ENCODE peak calls at places on chromosomes 2 and 18, in seven cellular contexts. One of them, this sample, is unnamed.

GRCh38 chr2:14016289-14016955 is 616.1 kb upstream of the LRATD1 start:
- DNase-seq in tibial nerve: no peak
- DNase-seq in IMR-90: no peak
- DNase-seq in spleen: no peak
- DNase-seq in lower leg skin: no peak
- DNase-seq in adrenal gland: peak
- DNase-seq in body of pancreas: peak
- DNase-seq in this sample: peak

GRCh38 chr18:47149457-47150028 is 757 bp downstream of the HDHD2 start:
- DNase-seq in tibial nerve: no peak
- DNase-seq in IMR-90: peak
- DNase-seq in spleen: no peak
- DNase-seq in lower leg skin: no peak
- DNase-seq in adrenal gland: no peak
- DNase-seq in body of pancreas: no peak
- DNase-seq in this sample: no peak

GRCh38 chr18:45399146-45399545 is 216.1 kb upstream of the SLC14A2 start:
- DNase-seq in tibial nerve: no peak
- DNase-seq in IMR-90: no peak
- DNase-seq in spleen: no peak
- DNase-seq in lower leg skin: no peak
- DNase-seq in adrenal gland: no peak
- DNase-seq in body of pancreas: no peak
- DNase-seq in this sample: no peak

GRCh38 chr18:63322908-63323634 is 3.5 kb upstream of the BCL2 start:
- DNase-seq in tibial nerve: peak
- DNase-seq in IMR-90: peak
- DNase-seq in spleen: no peak
- DNase-seq in lower leg skin: no peak
- DNase-seq in adrenal gland: peak
- DNase-seq in body of pancreas: peak
- DNase-seq in this sample: peak

GRCh38 chr2:57878573-57878910 is 168.1 kb upstream of the VRK2 start:
- DNase-seq in tibial nerve: no peak
- DNase-seq in IMR-90: no peak
- DNase-seq in spleen: no peak
- DNase-seq in lower leg skin: no peak
- DNase-seq in adrenal gland: no peak
- DNase-seq in body of pancreas: no peak
- DNase-seq in this sample: no peak

GRCh38 chr2:127578411-127578810 is 42.9 kb downstream of the MYO7B start:
- DNase-seq in tibial nerve: no peak
- DNase-seq in IMR-90: no peak
- DNase-seq in spleen: no peak
- DNase-seq in lower leg skin: no peak
- DNase-seq in adrenal gland: no peak
- DNase-seq in body of pancreas: no peak
- DNase-seq in this sample: no peak

GRCh38 chr2:217434183-217434620 is 568.6 kb downstream of the TNS1 start:
- DNase-seq in tibial nerve: peak
- DNase-seq in IMR-90: peak
- DNase-seq in spleen: peak
- DNase-seq in lower leg skin: peak
- DNase-seq in adrenal gland: peak
- DNase-seq in body of pancreas: peak
- DNase-seq in this sample: peak

GRCh38 chr18:50627594-50628542 is 68.0 kb downstream of the MAPK4 start:
- DNase-seq in tibial nerve: no peak
- DNase-seq in IMR-90: no peak
- DNase-seq in spleen: no peak
- DNase-seq in lower leg skin: peak
- DNase-seq in adrenal gland: no peak
- DNase-seq in body of pancreas: no peak
- DNase-seq in this sample: no peak

GRCh38 chr2:158994920-158995676 is 26.7 kb downstream of the TANC1 start:
- DNase-seq in tibial nerve: no peak
- DNase-seq in IMR-90: no peak
- DNase-seq in spleen: no peak
- DNase-seq in lower leg skin: no peak
- DNase-seq in adrenal gland: no peak
- DNase-seq in body of pancreas: no peak
- DNase-seq in this sample: no peak

GRCh38 chr2:240482141-240482540 is 46.7 kb downstream of the GPC1 start:
- DNase-seq in tibial nerve: no peak
- DNase-seq in IMR-90: no peak
- DNase-seq in spleen: peak
- DNase-seq in lower leg skin: peak
- DNase-seq in adrenal gland: no peak
- DNase-seq in body of pancreas: peak
- DNase-seq in this sample: peak

GRCh38 chr18:56709463-56709862 is 58.3 kb downstream of the WDR7 start:
- DNase-seq in tibial nerve: no peak
- DNase-seq in IMR-90: peak
- DNase-seq in spleen: no peak
- DNase-seq in lower leg skin: no peak
- DNase-seq in adrenal gland: peak
- DNase-seq in body of pancreas: no peak
- DNase-seq in this sample: no peak

GRCh38 chr2:73984922-73985317 is 210 bp downstream of the TET3 start:
- DNase-seq in tibial nerve: no peak
- DNase-seq in IMR-90: no peak
- DNase-seq in spleen: no peak
- DNase-seq in lower leg skin: peak
- DNase-seq in adrenal gland: peak
- DNase-seq in body of pancreas: peak
- DNase-seq in this sample: peak

GRCh38 chr18:63817441-63818051 is 42.3 kb downstream of the SERPINB7 start:
- DNase-seq in tibial nerve: no peak
- DNase-seq in IMR-90: peak
- DNase-seq in spleen: no peak
- DNase-seq in lower leg skin: no peak
- DNase-seq in adrenal gland: no peak
- DNase-seq in body of pancreas: no peak
- DNase-seq in this sample: peak

GRCh38 chr2:23578964-23579671 is 194.1 kb downstream of the KLHL29 start:
- DNase-seq in tibial nerve: no peak
- DNase-seq in IMR-90: no peak
- DNase-seq in spleen: no peak
- DNase-seq in lower leg skin: no peak
- DNase-seq in adrenal gland: no peak
- DNase-seq in body of pancreas: no peak
- DNase-seq in this sample: no peak

DNA sequence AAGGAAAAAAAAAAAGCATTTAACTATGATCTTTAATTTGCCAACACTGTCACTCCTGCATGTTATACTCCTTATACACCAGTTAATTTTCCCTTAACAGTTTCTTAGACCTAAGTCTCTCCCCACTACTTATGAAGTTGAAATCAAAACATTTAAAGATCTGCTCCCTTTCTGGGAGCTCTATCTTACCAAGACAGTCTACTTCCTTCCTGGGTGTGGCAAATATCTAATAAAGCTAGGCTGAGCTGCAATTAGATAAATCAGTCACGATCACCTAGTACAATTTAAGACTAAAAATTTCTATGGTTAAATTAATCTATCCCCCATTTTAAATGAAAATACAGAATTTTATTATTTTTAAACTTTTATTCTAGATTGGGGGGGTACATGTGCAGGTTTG is 33.4 kb downstream of the PUM2 start:
- DNase-seq in tibial nerve: no peak
- DNase-seq in IMR-90: no peak
- DNase-seq in spleen: no peak
- DNase-seq in lower leg skin: no peak
- DNase-seq in adrenal gland: no peak
- DNase-seq in body of pancreas: no peak
- DNase-seq in this sample: no peak
- TF ChIP-seq CTCF in tibial nerve: no peak
- TF ChIP-seq CTCF in IMR-90: no peak
- TF ChIP-seq CTCF in spleen: no peak
- TF ChIP-seq CTCF in lower leg skin: no peak
- TF ChIP-seq CTCF in adrenal gland: no peak
- TF ChIP-seq CTCF in body of pancreas: no peak
- TF ChIP-seq CTCF in this sample: no peak

DNA sequence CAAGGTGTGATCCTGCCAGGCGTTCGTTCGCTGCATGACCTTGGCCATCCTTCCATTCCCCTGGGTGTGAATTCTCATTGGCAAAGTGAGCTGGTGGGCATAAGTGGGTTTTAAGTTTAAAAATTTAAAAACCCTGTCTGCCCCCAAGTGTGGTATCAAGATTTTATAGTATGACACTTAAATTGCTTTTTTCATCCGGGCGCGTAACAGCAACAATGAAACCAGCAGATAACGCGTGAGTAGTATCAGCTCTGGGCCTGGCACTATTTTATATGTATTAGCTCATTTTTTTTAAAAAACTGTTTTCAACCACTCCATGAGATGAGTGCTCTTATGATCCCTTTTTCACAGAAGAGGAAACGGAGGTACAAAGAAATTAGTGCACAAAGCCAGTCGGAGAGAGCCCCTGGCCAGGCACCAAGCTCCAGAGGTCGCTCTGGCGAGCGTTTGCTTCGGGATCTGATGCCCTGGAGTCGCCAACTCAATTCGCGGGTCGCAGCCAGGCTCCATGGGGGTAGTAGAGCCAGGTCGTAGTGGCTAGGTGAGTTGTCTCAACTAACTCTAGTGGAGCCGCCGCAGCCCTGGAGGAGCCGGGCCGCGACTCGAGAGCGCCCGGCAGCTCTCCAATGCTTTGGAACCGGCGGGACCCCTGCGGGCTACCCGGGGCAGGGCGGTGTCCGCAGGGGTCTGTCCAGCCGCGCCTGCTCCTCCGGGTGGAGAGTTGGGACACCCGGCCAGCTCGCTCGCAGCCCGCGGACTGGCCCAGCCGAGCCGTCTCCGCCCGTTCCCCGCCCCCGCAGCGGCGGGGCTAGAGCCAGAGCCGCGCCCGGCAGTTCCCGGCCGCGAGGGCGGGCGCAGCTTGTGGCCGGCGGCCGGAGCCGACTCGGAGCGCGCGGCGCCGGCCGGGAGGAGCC is at the start of gene IL1R1:
- DNase-seq in tibial nerve: peak
- DNase-seq in IMR-90: peak
- DNase-seq in spleen: peak
- DNase-seq in lower leg skin: peak
- DNase-seq in adrenal gland: peak
- DNase-seq in body of pancreas: peak
- DNase-seq in this sample: peak
- TF ChIP-seq POLR2A in tibial nerve: peak
- TF ChIP-seq POLR2A in IMR-90: peak
- TF ChIP-seq POLR2A in spleen: peak
- TF ChIP-seq POLR2A in lower leg skin: peak
- TF ChIP-seq POLR2A in adrenal gland: peak
- TF ChIP-seq POLR2A in body of pancreas: peak
- TF ChIP-seq POLR2A in this sample: peak

GRCh38 chr2:106864051-106864450 is 21.9 kb downstream of the ST6GAL2 start:
- DNase-seq in tibial nerve: no peak
- DNase-seq in IMR-90: no peak
- DNase-seq in spleen: no peak
- DNase-seq in lower leg skin: peak
- DNase-seq in adrenal gland: no peak
- DNase-seq in body of pancreas: no peak
- DNase-seq in this sample: no peak

GRCh38 chr2:106867231-106867943 is 18.6 kb downstream of the ST6GAL2 start:
- DNase-seq in tibial nerve: no peak
- DNase-seq in IMR-90: no peak
- DNase-seq in spleen: no peak
- DNase-seq in lower leg skin: peak
- DNase-seq in adrenal gland: no peak
- DNase-seq in body of pancreas: no peak
- DNase-seq in this sample: no peak

GRCh38 chr2:106869512-106870276 is 16.3 kb downstream of the ST6GAL2 start:
- DNase-seq in tibial nerve: no peak
- DNase-seq in IMR-90: no peak
- DNase-seq in spleen: no peak
- DNase-seq in lower leg skin: peak
- DNase-seq in adrenal gland: no peak
- DNase-seq in body of pancreas: no peak
- DNase-seq in this sample: no peak

GRCh38 chr2:106866636-106867035 is 19.3 kb downstream of the ST6GAL2 start:
- DNase-seq in tibial nerve: no peak
- DNase-seq in IMR-90: no peak
- DNase-seq in spleen: no peak
- DNase-seq in lower leg skin: no peak
- DNase-seq in adrenal gland: no peak
- DNase-seq in body of pancreas: no peak
- DNase-seq in this sample: no peak

GRCh38 chr2:106868199-106868598 is 17.8 kb downstream of the ST6GAL2 start:
- DNase-seq in tibial nerve: no peak
- DNase-seq in IMR-90: no peak
- DNase-seq in spleen: no peak
- DNase-seq in lower leg skin: peak
- DNase-seq in adrenal gland: no peak
- DNase-seq in body of pancreas: no peak
- DNase-seq in this sample: no peak
- TF ChIP-seq CTCF in tibial nerve: no peak
- TF ChIP-seq CTCF in IMR-90: peak
- TF ChIP-seq CTCF in spleen: no peak
- TF ChIP-seq CTCF in lower leg skin: no peak
- TF ChIP-seq CTCF in adrenal gland: no peak
- TF ChIP-seq CTCF in body of pancreas: no peak
- TF ChIP-seq CTCF in this sample: no peak

GRCh38 chr2:191501390-191502168 is 176.4 kb upstream of the NABP1 start:
- DNase-seq in tibial nerve: no peak
- DNase-seq in IMR-90: peak
- DNase-seq in spleen: no peak
- DNase-seq in lower leg skin: no peak
- DNase-seq in adrenal gland: no peak
- DNase-seq in body of pancreas: no peak
- DNase-seq in this sample: no peak
- TF ChIP-seq POLR2A in tibial nerve: no peak
- TF ChIP-seq POLR2A in IMR-90: no peak
- TF ChIP-seq POLR2A in spleen: no peak
- TF ChIP-seq POLR2A in lower leg skin: no peak
- TF ChIP-seq POLR2A in adrenal gland: no peak
- TF ChIP-seq POLR2A in body of pancreas: no peak
- TF ChIP-seq POLR2A in this sample: no peak

DNA sequence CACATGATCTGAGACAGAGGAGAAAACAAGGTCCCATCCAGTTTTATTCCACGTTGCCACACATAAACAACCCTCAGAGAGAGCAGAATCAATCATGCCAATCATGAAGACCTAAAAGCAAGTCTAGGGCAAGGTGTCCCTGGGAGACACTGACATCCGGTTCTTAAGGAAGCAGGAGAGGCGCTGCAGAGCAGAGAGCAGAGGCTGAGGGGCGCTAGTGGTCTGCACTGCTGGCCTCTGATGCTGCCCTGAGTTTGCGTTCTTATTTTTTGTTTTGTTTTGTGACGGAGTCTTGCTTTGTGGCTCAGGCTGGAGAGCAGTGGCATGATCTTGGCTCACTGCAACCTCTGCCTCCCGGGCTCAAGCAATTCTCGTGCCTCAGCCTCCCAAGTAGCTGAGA is 83.3 kb downstream of the SMIM21 start:
- DNase-seq in tibial nerve: no peak
- DNase-seq in IMR-90: no peak
- DNase-seq in spleen: no peak
- DNase-seq in lower leg skin: no peak
- DNase-seq in adrenal gland: no peak
- DNase-seq in body of pancreas: no peak
- DNase-seq in this sample: no peak
- TF ChIP-seq CTCF in tibial nerve: no peak
- TF ChIP-seq CTCF in IMR-90: no peak
- TF ChIP-seq CTCF in spleen: no peak
- TF ChIP-seq CTCF in lower leg skin: no peak
- TF ChIP-seq CTCF in adrenal gland: no peak
- TF ChIP-seq CTCF in body of pancreas: no peak
- TF ChIP-seq CTCF in this sample: no peak